ENCODE peak calls at places on chromosomes 2 and 18, in eight cellular contexts. One of them, this sample, is unnamed.

GRCh38 chr18:26745288-26745975 is 120.1 kb downstream of the AQP4 start:
- DNase-seq in T-helper 2 cell: no peak
- DNase-seq in M059J: no peak
- DNase-seq in activated T-cell treated with anti-CD3 and anti-CD28 coated beads for 1 hour: no peak
- DNase-seq in substantia nigra: no peak
- DNase-seq in activated naive CD4-positive, alpha-beta T cell treated with anti-CD3 and anti-CD28 coated beads, Interleukin-2, amount 10 ng/mL, durations not matched to agents 7 days and 5 days: no peak
- DNase-seq in memory B cell: no peak
- DNase-seq in epithelial cell of proximal tubule: no peak
- DNase-seq in this sample: no peak

GRCh38 chr18:10402876-10403559 is 51.4 kb upstream of the APCDD1 start:
- DNase-seq in T-helper 2 cell: no peak
- DNase-seq in M059J: no peak
- DNase-seq in activated T-cell treated with anti-CD3 and anti-CD28 coated beads for 1 hour: no peak
- DNase-seq in substantia nigra: no peak
- DNase-seq in activated naive CD4-positive, alpha-beta T cell treated with anti-CD3 and anti-CD28 coated beads, Interleukin-2, amount 10 ng/mL, durations not matched to agents 7 days and 5 days: no peak
- DNase-seq in memory B cell: no peak
- DNase-seq in epithelial cell of proximal tubule: no peak
- DNase-seq in this sample: no peak

GRCh38 chr2:43054367-43054766 is 172.0 kb downstream of the ZFP36L2 start:
- DNase-seq in T-helper 2 cell: no peak
- DNase-seq in M059J: no peak
- DNase-seq in activated T-cell treated with anti-CD3 and anti-CD28 coated beads for 1 hour: no peak
- DNase-seq in substantia nigra: no peak
- DNase-seq in activated naive CD4-positive, alpha-beta T cell treated with anti-CD3 and anti-CD28 coated beads, Interleukin-2, amount 10 ng/mL, durations not matched to agents 7 days and 5 days: no peak
- DNase-seq in memory B cell: no peak
- DNase-seq in epithelial cell of proximal tubule: no peak
- DNase-seq in this sample: no peak

GRCh38 chr18:68928762-68929675 is 131.1 kb downstream of the CCDC102B start:
- DNase-seq in T-helper 2 cell: no peak
- DNase-seq in M059J: no peak
- DNase-seq in activated T-cell treated with anti-CD3 and anti-CD28 coated beads for 1 hour: no peak
- DNase-seq in substantia nigra: no peak
- DNase-seq in activated naive CD4-positive, alpha-beta T cell treated with anti-CD3 and anti-CD28 coated beads, Interleukin-2, amount 10 ng/mL, durations not matched to agents 7 days and 5 days: no peak
- DNase-seq in memory B cell: no peak
- DNase-seq in epithelial cell of proximal tubule: no peak
- DNase-seq in this sample: no peak

GRCh38 chr2:165238295-165238694 is 919 bp upstream of the SCN2A start:
- DNase-seq in T-helper 2 cell: no peak
- DNase-seq in M059J: peak
- DNase-seq in activated T-cell treated with anti-CD3 and anti-CD28 coated beads for 1 hour: no peak
- DNase-seq in substantia nigra: no peak
- DNase-seq in activated naive CD4-positive, alpha-beta T cell treated with anti-CD3 and anti-CD28 coated beads, Interleukin-2, amount 10 ng/mL, durations not matched to agents 7 days and 5 days: peak
- DNase-seq in memory B cell: no peak
- DNase-seq in epithelial cell of proximal tubule: no peak
- DNase-seq in this sample: no peak

GRCh38 chr2:158647832-158648231 is 147.3 kb upstream of the DAPL1 start:
- DNase-seq in T-helper 2 cell: no peak
- DNase-seq in M059J: no peak
- DNase-seq in activated T-cell treated with anti-CD3 and anti-CD28 coated beads for 1 hour: no peak
- DNase-seq in substantia nigra: no peak
- DNase-seq in activated naive CD4-positive, alpha-beta T cell treated with anti-CD3 and anti-CD28 coated beads, Interleukin-2, amount 10 ng/mL, durations not matched to agents 7 days and 5 days: no peak
- DNase-seq in memory B cell: no peak
- DNase-seq in epithelial cell of proximal tubule: no peak
- DNase-seq in this sample: no peak

GRCh38 chr2:20212459-20212870 is 12.5 kb downstream of the SDC1 start:
- DNase-seq in T-helper 2 cell: no peak
- DNase-seq in M059J: no peak
- DNase-seq in activated T-cell treated with anti-CD3 and anti-CD28 coated beads for 1 hour: no peak
- DNase-seq in substantia nigra: no peak
- DNase-seq in activated naive CD4-positive, alpha-beta T cell treated with anti-CD3 and anti-CD28 coated beads, Interleukin-2, amount 10 ng/mL, durations not matched to agents 7 days and 5 days: no peak
- DNase-seq in memory B cell: no peak
- DNase-seq in epithelial cell of proximal tubule: no peak
- DNase-seq in this sample: no peak

GRCh38 chr2:46978696-46979095 is 63.1 kb upstream of the MCFD2 start:
- DNase-seq in T-helper 2 cell: no peak
- DNase-seq in M059J: no peak
- DNase-seq in activated T-cell treated with anti-CD3 and anti-CD28 coated beads for 1 hour: no peak
- DNase-seq in substantia nigra: no peak
- DNase-seq in activated naive CD4-positive, alpha-beta T cell treated with anti-CD3 and anti-CD28 coated beads, Interleukin-2, amount 10 ng/mL, durations not matched to agents 7 days and 5 days: peak
- DNase-seq in memory B cell: no peak
- DNase-seq in epithelial cell of proximal tubule: no peak
- DNase-seq in this sample: no peak

GRCh38 chr2:237715459-237715947 is 83.1 kb upstream of the RBM44 start:
- DNase-seq in T-helper 2 cell: no peak
- DNase-seq in M059J: no peak
- DNase-seq in activated T-cell treated with anti-CD3 and anti-CD28 coated beads for 1 hour: no peak
- DNase-seq in substantia nigra: no peak
- DNase-seq in activated naive CD4-positive, alpha-beta T cell treated with anti-CD3 and anti-CD28 coated beads, Interleukin-2, amount 10 ng/mL, durations not matched to agents 7 days and 5 days: no peak
- DNase-seq in memory B cell: no peak
- DNase-seq in epithelial cell of proximal tubule: no peak
- DNase-seq in this sample: peak

GRCh38 chr2:47075361-47076125 is 79.6 kb downstream of the STPG4 start:
- DNase-seq in T-helper 2 cell: no peak
- DNase-seq in M059J: peak
- DNase-seq in activated T-cell treated with anti-CD3 and anti-CD28 coated beads for 1 hour: no peak
- DNase-seq in substantia nigra: no peak
- DNase-seq in activated naive CD4-positive, alpha-beta T cell treated with anti-CD3 and anti-CD28 coated beads, Interleukin-2, amount 10 ng/mL, durations not matched to agents 7 days and 5 days: no peak
- DNase-seq in memory B cell: no peak
- DNase-seq in epithelial cell of proximal tubule: no peak
- DNase-seq in this sample: no peak

GRCh38 chr18:7517852-7518251 is 49.3 kb upstream of the PTPRM start:
- DNase-seq in T-helper 2 cell: no peak
- DNase-seq in M059J: no peak
- DNase-seq in activated T-cell treated with anti-CD3 and anti-CD28 coated beads for 1 hour: no peak
- DNase-seq in substantia nigra: no peak
- DNase-seq in activated naive CD4-positive, alpha-beta T cell treated with anti-CD3 and anti-CD28 coated beads, Interleukin-2, amount 10 ng/mL, durations not matched to agents 7 days and 5 days: no peak
- DNase-seq in memory B cell: no peak
- DNase-seq in epithelial cell of proximal tubule: no peak
- DNase-seq in this sample: no peak

GRCh38 chr2:238945433-238946150 is 97.7 kb downstream of the TWIST2 start:
- DNase-seq in T-helper 2 cell: no peak
- DNase-seq in M059J: peak
- DNase-seq in activated T-cell treated with anti-CD3 and anti-CD28 coated beads for 1 hour: no peak
- DNase-seq in substantia nigra: no peak
- DNase-seq in activated naive CD4-positive, alpha-beta T cell treated with anti-CD3 and anti-CD28 coated beads, Interleukin-2, amount 10 ng/mL, durations not matched to agents 7 days and 5 days: peak
- DNase-seq in memory B cell: peak
- DNase-seq in epithelial cell of proximal tubule: no peak
- DNase-seq in this sample: peak

GRCh38 chr18:26159353-26159752 is 25.7 kb downstream of the PSMA8 start:
- DNase-seq in T-helper 2 cell: no peak
- DNase-seq in M059J: peak
- DNase-seq in activated T-cell treated with anti-CD3 and anti-CD28 coated beads for 1 hour: no peak
- DNase-seq in substantia nigra: no peak
- DNase-seq in activated naive CD4-positive, alpha-beta T cell treated with anti-CD3 and anti-CD28 coated beads, Interleukin-2, amount 10 ng/mL, durations not matched to agents 7 days and 5 days: no peak
- DNase-seq in memory B cell: no peak
- DNase-seq in epithelial cell of proximal tubule: no peak
- DNase-seq in this sample: no peak

GRCh38 chr2:176122633-176123482 is at the start of gene HOXD9:
- DNase-seq in T-helper 2 cell: no peak
- DNase-seq in M059J: no peak
- DNase-seq in activated T-cell treated with anti-CD3 and anti-CD28 coated beads for 1 hour: no peak
- DNase-seq in substantia nigra: no peak
- DNase-seq in activated naive CD4-positive, alpha-beta T cell treated with anti-CD3 and anti-CD28 coated beads, Interleukin-2, amount 10 ng/mL, durations not matched to agents 7 days and 5 days: no peak
- DNase-seq in memory B cell: no peak
- DNase-seq in epithelial cell of proximal tubule: no peak
- DNase-seq in this sample: no peak

GRCh38 chr2:104976603-104977120 is 61.2 kb upstream of the MRPS9 start:
- DNase-seq in T-helper 2 cell: no peak
- DNase-seq in M059J: no peak
- DNase-seq in activated T-cell treated with anti-CD3 and anti-CD28 coated beads for 1 hour: no peak
- DNase-seq in substantia nigra: no peak
- DNase-seq in activated naive CD4-positive, alpha-beta T cell treated with anti-CD3 and anti-CD28 coated beads, Interleukin-2, amount 10 ng/mL, durations not matched to agents 7 days and 5 days: peak
- DNase-seq in memory B cell: peak
- DNase-seq in epithelial cell of proximal tubule: no peak
- DNase-seq in this sample: no peak

GRCh38 chr2:45283764-45284620 is 274.7 kb upstream of the SIX2 start:
- DNase-seq in T-helper 2 cell: no peak
- DNase-seq in M059J: peak
- DNase-seq in activated T-cell treated with anti-CD3 and anti-CD28 coated beads for 1 hour: no peak
- DNase-seq in substantia nigra: no peak
- DNase-seq in activated naive CD4-positive, alpha-beta T cell treated with anti-CD3 and anti-CD28 coated beads, Interleukin-2, amount 10 ng/mL, durations not matched to agents 7 days and 5 days: no peak
- DNase-seq in memory B cell: no peak
- DNase-seq in epithelial cell of proximal tubule: no peak
- DNase-seq in this sample: no peak

GRCh38 chr18:76456018-76456750 is 38.9 kb downstream of the ZNF516 start:
- DNase-seq in T-helper 2 cell: no peak
- DNase-seq in M059J: no peak
- DNase-seq in activated T-cell treated with anti-CD3 and anti-CD28 coated beads for 1 hour: no peak
- DNase-seq in substantia nigra: no peak
- DNase-seq in activated naive CD4-positive, alpha-beta T cell treated with anti-CD3 and anti-CD28 coated beads, Interleukin-2, amount 10 ng/mL, durations not matched to agents 7 days and 5 days: peak
- DNase-seq in memory B cell: no peak
- DNase-seq in epithelial cell of proximal tubule: no peak
- DNase-seq in this sample: no peak

GRCh38 chr2:129605654-129606053 is 373.8 kb upstream of the RAB6C start:
- DNase-seq in T-helper 2 cell: no peak
- DNase-seq in M059J: no peak
- DNase-seq in activated T-cell treated with anti-CD3 and anti-CD28 coated beads for 1 hour: no peak
- DNase-seq in substantia nigra: no peak
- DNase-seq in activated naive CD4-positive, alpha-beta T cell treated with anti-CD3 and anti-CD28 coated beads, Interleukin-2, amount 10 ng/mL, durations not matched to agents 7 days and 5 days: no peak
- DNase-seq in memory B cell: no peak
- DNase-seq in epithelial cell of proximal tubule: no peak
- DNase-seq in this sample: peak

GRCh38 chr2:70613510-70613909 is 59.9 kb upstream of the TGFA start:
- DNase-seq in T-helper 2 cell: no peak
- DNase-seq in M059J: no peak
- DNase-seq in activated T-cell treated with anti-CD3 and anti-CD28 coated beads for 1 hour: no peak
- DNase-seq in substantia nigra: no peak
- DNase-seq in activated naive CD4-positive, alpha-beta T cell treated with anti-CD3 and anti-CD28 coated beads, Interleukin-2, amount 10 ng/mL, durations not matched to agents 7 days and 5 days: no peak
- DNase-seq in memory B cell: no peak
- DNase-seq in epithelial cell of proximal tubule: no peak
- DNase-seq in this sample: no peak

GRCh38 chr2:172282944-172283343 is 144.4 kb upstream of the ITGA6 start:
- DNase-seq in T-helper 2 cell: no peak
- DNase-seq in M059J: peak
- DNase-seq in activated T-cell treated with anti-CD3 and anti-CD28 coated beads for 1 hour: no peak
- DNase-seq in substantia nigra: no peak
- DNase-seq in activated naive CD4-positive, alpha-beta T cell treated with anti-CD3 and anti-CD28 coated beads, Interleukin-2, amount 10 ng/mL, durations not matched to agents 7 days and 5 days: no peak
- DNase-seq in memory B cell: no peak
- DNase-seq in epithelial cell of proximal tubule: no peak
- DNase-seq in this sample: no peak

GRCh38 chr2:238345286-238345968 is 25.1 kb downstream of the TRAF3IP1 start:
- DNase-seq in T-helper 2 cell: no peak
- DNase-seq in M059J: no peak
- DNase-seq in activated T-cell treated with anti-CD3 and anti-CD28 coated beads for 1 hour: no peak
- DNase-seq in substantia nigra: no peak
- DNase-seq in activated naive CD4-positive, alpha-beta T cell treated with anti-CD3 and anti-CD28 coated beads, Interleukin-2, amount 10 ng/mL, durations not matched to agents 7 days and 5 days: no peak
- DNase-seq in memory B cell: no peak
- DNase-seq in epithelial cell of proximal tubule: no peak
- DNase-seq in this sample: no peak

GRCh38 chr2:43518182-43518581 is 77.7 kb downstream of the THADA start:
- DNase-seq in T-helper 2 cell: no peak
- DNase-seq in M059J: no peak
- DNase-seq in activated T-cell treated with anti-CD3 and anti-CD28 coated beads for 1 hour: no peak
- DNase-seq in substantia nigra: no peak
- DNase-seq in activated naive CD4-positive, alpha-beta T cell treated with anti-CD3 and anti-CD28 coated beads, Interleukin-2, amount 10 ng/mL, durations not matched to agents 7 days and 5 days: no peak
- DNase-seq in memory B cell: no peak
- DNase-seq in epithelial cell of proximal tubule: no peak
- DNase-seq in this sample: no peak

GRCh38 chr2:26364669-26365068 is 18.1 kb upstream of the ADGRF3 start:
- DNase-seq in T-helper 2 cell: no peak
- DNase-seq in M059J: no peak
- DNase-seq in activated T-cell treated with anti-CD3 and anti-CD28 coated beads for 1 hour: no peak
- DNase-seq in substantia nigra: no peak
- DNase-seq in activated naive CD4-positive, alpha-beta T cell treated with anti-CD3 and anti-CD28 coated beads, Interleukin-2, amount 10 ng/mL, durations not matched to agents 7 days and 5 days: no peak
- DNase-seq in memory B cell: no peak
- DNase-seq in epithelial cell of proximal tubule: no peak
- DNase-seq in this sample: no peak

GRCh38 chr2:150007815-150008430 is 420.3 kb upstream of the MMADHC start:
- DNase-seq in T-helper 2 cell: no peak
- DNase-seq in M059J: no peak
- DNase-seq in activated T-cell treated with anti-CD3 and anti-CD28 coated beads for 1 hour: no peak
- DNase-seq in substantia nigra: no peak
- DNase-seq in activated naive CD4-positive, alpha-beta T cell treated with anti-CD3 and anti-CD28 coated beads, Interleukin-2, amount 10 ng/mL, durations not matched to agents 7 days and 5 days: no peak
- DNase-seq in memory B cell: no peak
- DNase-seq in epithelial cell of proximal tubule: no peak
- DNase-seq in this sample: no peak

GRCh38 chr2:149739880-149740265 is 152.3 kb upstream of the MMADHC start:
- DNase-seq in T-helper 2 cell: no peak
- DNase-seq in M059J: no peak
- DNase-seq in activated T-cell treated with anti-CD3 and anti-CD28 coated beads for 1 hour: no peak
- DNase-seq in substantia nigra: no peak
- DNase-seq in activated naive CD4-positive, alpha-beta T cell treated with anti-CD3 and anti-CD28 coated beads, Interleukin-2, amount 10 ng/mL, durations not matched to agents 7 days and 5 days: no peak
- DNase-seq in memory B cell: no peak
- DNase-seq in epithelial cell of proximal tubule: no peak
- DNase-seq in this sample: no peak

GRCh38 chr2:237022533-237022932 is 63.2 kb upstream of the COPS8 start:
- DNase-seq in T-helper 2 cell: no peak
- DNase-seq in M059J: no peak
- DNase-seq in activated T-cell treated with anti-CD3 and anti-CD28 coated beads for 1 hour: no peak
- DNase-seq in substantia nigra: no peak
- DNase-seq in activated naive CD4-positive, alpha-beta T cell treated with anti-CD3 and anti-CD28 coated beads, Interleukin-2, amount 10 ng/mL, durations not matched to agents 7 days and 5 days: no peak
- DNase-seq in memory B cell: no peak
- DNase-seq in epithelial cell of proximal tubule: no peak
- DNase-seq in this sample: no peak

GRCh38 chr2:63698825-63699548 is 110.2 kb downstream of the MDH1 start:
- DNase-seq in T-helper 2 cell: no peak
- DNase-seq in M059J: peak
- DNase-seq in activated T-cell treated with anti-CD3 and anti-CD28 coated beads for 1 hour: no peak
- DNase-seq in substantia nigra: no peak
- DNase-seq in activated naive CD4-positive, alpha-beta T cell treated with anti-CD3 and anti-CD28 coated beads, Interleukin-2, amount 10 ng/mL, durations not matched to agents 7 days and 5 days: no peak
- DNase-seq in memory B cell: no peak
- DNase-seq in epithelial cell of proximal tubule: peak
- DNase-seq in this sample: peak

GRCh38 chr2:235776531-235776930 is 282.7 kb downstream of the AGAP1 start:
- DNase-seq in T-helper 2 cell: no peak
- DNase-seq in M059J: no peak
- DNase-seq in activated T-cell treated with anti-CD3 and anti-CD28 coated beads for 1 hour: no peak
- DNase-seq in substantia nigra: no peak
- DNase-seq in activated naive CD4-positive, alpha-beta T cell treated with anti-CD3 and anti-CD28 coated beads, Interleukin-2, amount 10 ng/mL, durations not matched to agents 7 days and 5 days: no peak
- DNase-seq in memory B cell: no peak
- DNase-seq in epithelial cell of proximal tubule: no peak
- DNase-seq in this sample: no peak

GRCh38 chr2:84830095-84830494 is 50.8 kb downstream of the TRABD2A start:
- DNase-seq in T-helper 2 cell: no peak
- DNase-seq in M059J: peak
- DNase-seq in activated T-cell treated with anti-CD3 and anti-CD28 coated beads for 1 hour: no peak
- DNase-seq in substantia nigra: no peak
- DNase-seq in activated naive CD4-positive, alpha-beta T cell treated with anti-CD3 and anti-CD28 coated beads, Interleukin-2, amount 10 ng/mL, durations not matched to agents 7 days and 5 days: no peak
- DNase-seq in memory B cell: no peak
- DNase-seq in epithelial cell of proximal tubule: no peak
- DNase-seq in this sample: peak

GRCh38 chr2:17728210-17728609 is 25.4 kb downstream of the SMC6 start:
- DNase-seq in T-helper 2 cell: no peak
- DNase-seq in M059J: no peak
- DNase-seq in activated T-cell treated with anti-CD3 and anti-CD28 coated beads for 1 hour: no peak
- DNase-seq in substantia nigra: no peak
- DNase-seq in activated naive CD4-positive, alpha-beta T cell treated with anti-CD3 and anti-CD28 coated beads, Interleukin-2, amount 10 ng/mL, durations not matched to agents 7 days and 5 days: no peak
- DNase-seq in memory B cell: no peak
- DNase-seq in epithelial cell of proximal tubule: no peak
- DNase-seq in this sample: no peak

GRCh38 chr2:158995677-158996049 is 27.2 kb downstream of the TANC1 start:
- DNase-seq in T-helper 2 cell: no peak
- DNase-seq in M059J: peak
- DNase-seq in activated T-cell treated with anti-CD3 and anti-CD28 coated beads for 1 hour: no peak
- DNase-seq in substantia nigra: no peak
- DNase-seq in activated naive CD4-positive, alpha-beta T cell treated with anti-CD3 and anti-CD28 coated beads, Interleukin-2, amount 10 ng/mL, durations not matched to agents 7 days and 5 days: no peak
- DNase-seq in memory B cell: no peak
- DNase-seq in epithelial cell of proximal tubule: no peak
- DNase-seq in this sample: no peak